ENCODE peak calls at places on chromosome 2, in six cellular contexts. H is HFF-Myc, V is nephron progenitor cell, M is cardiac fibroblast, N is AG10803, T is esophagus muscularis mucosa. J is an unnamed sample.

GRCh38 chr2:195531754-195532153 is 125.3 kb upstream of the SLC39A10 start:
- DNase-seq in H (no peak), V (no peak), M (peak), N (peak), T (no peak), J (no peak)

GRCh38 chr2:29401994-29402393 is 286.8 kb downstream of the CLIP4 start:
- DNase-seq in H (no peak), V (peak), M (no peak), N (no peak), T (no peak), J (no peak)

GRCh38 chr2:95389256-95390119 is 13.0 kb upstream of the FAHD2A start:
- DNase-seq in H (peak), V (peak), M (peak), N (peak), T (no peak), J (peak)

GRCh38 chr2:20034218-20034617 is 17.2 kb downstream of the LAPTM4A start:
- DNase-seq in H (no peak), V (no peak), M (no peak), N (no peak), T (no peak), J (no peak)

GRCh38 chr2:237039301-237039906 is 46.3 kb upstream of the COPS8 start:
- DNase-seq in H (no peak), V (no peak), M (no peak), N (no peak), T (no peak), J (no peak)

GRCh38 chr2:236785611-236786057 is 216.0 kb downstream of the ACKR3 start:
- DNase-seq in H (no peak), V (no peak), M (peak), N (no peak), T (no peak), J (no peak)

GRCh38 chr2:41853427-41854191 is 194.2 kb upstream of the PKDCC start:
- DNase-seq in H (peak), V (peak), M (peak), N (peak), T (no peak), J (no peak)

GRCh38 chr2:207765541-207765940 is 4.2 kb downstream of the FZD5 start:
- DNase-seq in H (no peak), V (no peak), M (no peak), N (no peak), T (no peak), J (no peak)

GRCh38 chr2:54803783-54804758 is 80.6 kb downstream of the EML6 start:
- DNase-seq in H (no peak), V (no peak), M (no peak), N (peak), T (no peak), J (no peak)

GRCh38 chr2:37471994-37472393 is 127.6 kb downstream of the QPCT start:
- DNase-seq in H (no peak), V (no peak), M (peak), N (peak), T (no peak), J (no peak)

GRCh38 chr2:39550701-39551285 is 113.7 kb upstream of the MAP4K3 start:
- DNase-seq in H (no peak), V (no peak), M (peak), N (no peak), T (no peak), J (no peak)

GRCh38 chr2:37507703-37508102 is 163.3 kb downstream of the QPCT start:
- DNase-seq in H (no peak), V (no peak), M (no peak), N (no peak), T (no peak), J (no peak)

GRCh38 chr2:235605306-235605998 is 111.6 kb downstream of the AGAP1 start:
- DNase-seq in H (peak), V (peak), M (peak), N (peak), T (peak), J (peak)

GRCh38 chr2:20067992-20068727 is 16.7 kb upstream of the LAPTM4A start:
- DNase-seq in H (peak), V (no peak), M (peak), N (peak), T (no peak), J (no peak)

GRCh38 chr2:3645745-3646389 is 12.1 kb upstream of the ALLC start:
- DNase-seq in H (no peak), V (no peak), M (no peak), N (no peak), T (no peak), J (no peak)

GRCh38 chr2:200862532-200863000 is 1.9 kb downstream of the CLK1 start:
- DNase-seq in H (no peak), V (no peak), M (peak), N (peak), T (no peak), J (no peak)

GRCh38 chr2:159639712-159640111 is 23.4 kb upstream of the BAZ2B start:
- DNase-seq in H (no peak), V (no peak), M (peak), N (no peak), T (no peak), J (no peak)

GRCh38 chr2:138113871-138114525 is 149.7 kb downstream of the HNMT start:
- DNase-seq in H (no peak), V (no peak), M (no peak), N (no peak), T (no peak), J (no peak)

GRCh38 chr2:238811293-238811692 is 36.6 kb upstream of the TWIST2 start:
- DNase-seq in H (peak), V (no peak), M (peak), N (peak), T (no peak), J (no peak)

GRCh38 chr2:219073413-219074129 is 12.8 kb upstream of the IHH start:
- DNase-seq in H (peak), V (peak), M (peak), N (peak), T (no peak), J (no peak)

GRCh38 chr2:10700078-10700803 is 10.5 kb upstream of the NOL10 start:
- DNase-seq in H (no peak), V (no peak), M (no peak), N (no peak), T (no peak), J (no peak)

GRCh38 chr2:44360749-44361329 is 455 bp downstream of the PREPL start:
- DNase-seq in H (no peak), V (peak), M (no peak), N (peak), T (no peak), J (no peak)

GRCh38 chr2:98637401-98638144 is 29.2 kb downstream of the UNC50 start:
- DNase-seq in H (no peak), V (no peak), M (no peak), N (no peak), T (no peak), J (no peak)

GRCh38 chr2:46984642-46985476 is 69.3 kb upstream of the MCFD2 start:
- DNase-seq in H (peak), V (no peak), M (peak), N (peak), T (peak), J (peak)

GRCh38 chr2:105763076-105763475 is 18.4 kb downstream of the NCK2 start:
- DNase-seq in H (no peak), V (no peak), M (no peak), N (no peak), T (no peak), J (no peak)

GRCh38 chr2:37321029-37321682 is 3.5 kb downstream of the PRKD3 start:
- DNase-seq in H (no peak), V (no peak), M (no peak), N (no peak), T (no peak), J (no peak)

DNA sequence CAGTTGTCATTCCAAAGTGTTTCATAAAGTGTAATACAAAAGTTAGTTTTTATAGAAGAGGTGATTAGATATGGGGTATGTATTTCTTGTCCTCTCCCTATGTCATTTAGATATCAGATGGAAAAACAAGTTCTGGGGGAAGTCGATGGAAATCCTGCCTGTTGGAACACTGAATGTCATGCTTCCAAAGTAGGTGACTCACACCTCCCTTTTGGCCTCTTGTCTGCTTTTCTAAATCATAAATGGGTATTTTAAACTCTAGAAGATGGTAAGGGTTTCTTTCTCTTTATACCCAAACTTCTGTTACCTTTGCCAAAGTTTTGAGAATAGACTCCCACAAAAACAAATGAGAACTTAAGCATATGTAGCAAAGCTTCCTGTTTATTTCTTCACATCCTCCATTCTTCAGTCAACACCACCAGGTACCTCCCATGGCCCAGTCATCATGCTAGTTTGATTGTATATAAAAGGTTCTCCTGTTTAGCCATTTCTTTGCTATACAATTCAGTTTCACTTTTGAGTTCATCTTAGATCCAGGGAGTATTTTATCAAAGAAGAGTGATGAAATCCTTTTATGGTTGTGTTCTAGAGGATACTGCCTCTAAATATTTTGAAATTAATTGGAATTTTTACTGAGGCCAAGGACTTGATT is 63.9 kb downstream of the PRKRA start:
- DNase-seq in H (no peak), V (no peak), M (peak), N (no peak), T (no peak), J (no peak)
- TF ChIP-seq CTCF in H (no peak), V (no peak), M (no peak), N (no peak), T (no peak), J (no peak)

DNA sequence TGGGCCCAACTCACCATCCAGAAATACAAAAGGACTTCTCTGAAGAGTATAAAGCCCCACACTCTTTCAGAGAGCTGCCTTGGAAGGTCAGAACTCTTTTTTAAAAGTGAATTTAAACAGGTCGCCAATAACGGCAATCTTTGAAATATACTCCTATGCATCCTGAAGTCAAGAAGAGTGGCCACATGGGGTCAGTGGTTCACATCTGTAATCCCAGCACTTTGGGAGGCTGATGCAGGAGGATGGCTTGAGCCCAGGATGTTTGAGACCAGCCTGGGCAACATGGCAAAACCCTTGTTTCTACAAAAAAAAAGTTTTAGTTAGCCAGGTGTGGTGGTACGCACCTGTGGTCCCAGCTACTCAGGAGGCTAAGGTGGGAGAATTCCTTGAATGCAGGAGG is 68.1 kb upstream of the FZD7 start:
- DNase-seq in H (no peak), V (no peak), M (no peak), N (no peak), T (no peak), J (no peak)
- TF ChIP-seq CTCF in H (no peak), V (no peak), M (no peak), N (no peak), T (no peak), J (no peak)

DNA sequence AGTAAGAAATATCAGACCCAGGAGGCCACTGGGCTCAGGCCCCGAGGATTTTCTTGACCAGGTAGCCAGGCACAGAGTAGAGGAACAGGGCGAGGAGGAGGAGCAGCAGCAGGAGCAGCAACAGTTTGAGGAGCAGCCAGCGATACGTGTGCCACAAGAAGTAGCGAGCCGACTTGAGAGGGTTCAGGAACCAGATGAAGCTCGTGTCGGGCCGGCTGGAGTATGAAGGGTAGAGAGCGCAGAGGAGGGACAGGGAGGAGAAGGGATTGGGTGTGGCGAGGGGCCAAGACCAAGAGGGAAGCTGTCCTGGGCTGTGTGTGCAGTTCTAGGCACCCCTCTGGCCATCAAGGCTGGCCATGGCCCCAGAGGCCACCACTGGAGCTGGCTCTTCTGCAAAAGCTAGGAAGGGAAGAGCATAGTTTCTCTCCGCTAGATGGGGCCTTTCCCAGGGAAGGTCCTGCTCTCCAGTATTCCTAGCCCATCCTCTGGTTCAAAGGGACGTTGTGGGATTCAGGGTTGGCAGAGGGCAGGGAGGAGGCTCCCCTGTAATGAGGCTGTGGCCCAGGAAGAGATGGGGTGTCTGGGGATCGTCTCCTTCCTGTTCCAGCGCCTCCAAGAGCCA is 17.8 kb downstream of the OTOF start:
- DNase-seq in H (no peak), V (no peak), M (no peak), N (no peak), T (no peak), J (no peak)
- TF ChIP-seq CTCF in H (peak), V (no peak), M (peak), N (peak), T (no peak), J (no peak)

GRCh38 chr2:232444409-232445148 is 11.4 kb upstream of the ALPI start:
- DNase-seq in H (peak), V (peak), M (peak), N (peak), T (no peak), J (no peak)
- TF ChIP-seq CTCF in H (peak), V (peak), M (peak), N (peak), T (no peak), J (no peak)